ENCODE peak calls at places on chromosomes 12 and 14, in five cellular contexts. N is NCI-H1694 treated with DMSO at 0.1 percent for 48 hours; F is SJSA1; C is GM12891; R is activated CD8-positive, alpha-beta memory T cell treated with anti-CD3 and anti-CD28 coated beads for 24 hours. X is an unnamed sample.

GRCh38 chr12:93419388-93420034 is 22.2 kb downstream of the UBE2N start:
- DNase-seq in N (peak; percentile 58), F (no peak), C (no peak), R (no peak), X (no peak)

GRCh38 chr12:90627180-90627896 is 327.6 kb downstream of the CCER1 start:
- DNase-seq in N (no peak), F (no peak), C (no peak), R (no peak), X (no peak)

GRCh38 chr12:93060666-93061413 is 131.7 kb upstream of the EEA1 start:
- DNase-seq in N (peak; percentile 15), F (no peak), C (no peak), R (no peak), X (no peak)

GRCh38 chr14:58297412-58297761 is 968 bp upstream of the ARID4A start:
- DNase-seq in N (peak; percentile 68), F (no peak), C (no peak), R (no peak), X (no peak)

GRCh38 chr12:57320639-57321038 is 69.7 kb upstream of the STAC3 start:
- DNase-seq in N (no peak), F (no peak), C (no peak), R (no peak), X (no peak)

GRCh38 chr14:91113829-91114078 is at the start of gene DGLUCY:
- DNase-seq in N (peak; percentile 91), F (peak; percentile 74), C (peak; percentile 63), R (no peak), X (no peak)

GRCh38 chr14:105486333-105486973 is at the start of gene CRIP1:
- DNase-seq in N (no peak), F (no peak), C (no peak), R (no peak), X (no peak)

GRCh38 chr14:71328183-71328582 is 420.9 kb downstream of the PCNX1 start:
- DNase-seq in N (no peak), F (no peak), C (no peak), R (no peak), X (no peak)

GRCh38 chr12:3523058-3523457 is 32.1 kb downstream of the PRMT8 start:
- DNase-seq in N (peak; percentile 72), F (no peak), C (no peak), R (no peak), X (no peak)

GRCh38 chr12:76790564-76791552 is 26.9 kb downstream of the ZDHHC17 start:
- DNase-seq in N (peak; percentile 45), F (no peak), C (no peak), R (no peak), X (no peak)

GRCh38 chr14:51167587-51168219 is 72.3 kb upstream of the TMX1 start:
- DNase-seq in N (no peak), F (no peak), C (no peak), R (no peak), X (no peak)

GRCh38 chr12:16599081-16599480 is 6.9 kb downstream of the LMO3 start:
- DNase-seq in N (no peak), F (no peak), C (no peak), R (no peak), X (no peak)

GRCh38 chr14:88614218-88614907 is 51.5 kb downstream of the ZC3H14 start:
- DNase-seq in N (no peak), F (no peak), C (no peak), R (no peak), X (no peak)

GRCh38 chr12:132429122-132429931 is 60.6 kb upstream of the FBRSL1 start:
- DNase-seq in N (peak; percentile 73), F (no peak), C (no peak), R (no peak), X (no peak)

GRCh38 chr14:99602054-99602787 is 1.8 kb downstream of the CCDC85C start:
- DNase-seq in N (peak; percentile 36), F (no peak), C (no peak), R (no peak), X (no peak)

GRCh38 chr12:112319395-112319794 is 62.8 kb downstream of the HECTD4 start:
- DNase-seq in N (no peak), F (no peak), C (no peak), R (no peak), X (no peak)

X was measured in amygdala.